ENCODE peak calls at places on chromosomes 1 and 21, in six cellular contexts. J is mesothelial cell of epicardium; D is heart right ventricle; W is CD8-positive, alpha-beta T cell; C is bronchial epithelial cell; B is HCT116. I is an unnamed sample.

GRCh38 chr1:203197625-203198024 is 11.1 kb upstream of the CHI3L1 start:
- DNase-seq in J (no peak), D (no peak), W (no peak), C (no peak), B (no peak), I (no peak)

GRCh38 chr1:59318271-59318865 is 21.5 kb downstream of the FGGY start:
- DNase-seq in J (no peak), D (no peak), W (no peak), C (no peak), B (no peak), I (no peak)

GRCh38 chr1:190754769-190755168 is 277.1 kb upstream of the BRINP3 start:
- DNase-seq in J (no peak), D (no peak), W (no peak), C (peak), B (peak), I (no peak)

GRCh38 chr1:23167353-23168078 is 1.1 kb downstream of the LUZP1 start:
- DNase-seq in J (peak), D (peak), W (peak), C (peak), B (no peak), I (peak)

GRCh38 chr1:232748910-232749368 is 56.3 kb upstream of the MAP10 start:
- DNase-seq in J (no peak), D (no peak), W (no peak), C (no peak), B (no peak), I (no peak)

GRCh38 chr1:5989731-5990271 is 2.4 kb downstream of the NPHP4 start:
- DNase-seq in J (no peak), D (no peak), W (peak), C (no peak), B (no peak), I (no peak)

GRCh38 chr1:35845766-35846165 is 37.2 kb upstream of the AGO1 start:
- DNase-seq in J (no peak), D (peak), W (no peak), C (no peak), B (no peak), I (no peak)

GRCh38 chr1:184739796-184740195 is 14.9 kb downstream of the EDEM3 start:
- DNase-seq in J (no peak), D (no peak), W (no peak), C (no peak), B (no peak), I (no peak)

GRCh38 chr1:232853994-232854532 is 48.8 kb downstream of the MAP10 start:
- DNase-seq in J (no peak), D (no peak), W (no peak), C (peak), B (no peak), I (no peak)

GRCh38 chr1:230791986-230792564 is 44.9 kb downstream of the CAPN9 start:
- DNase-seq in J (no peak), D (no peak), W (no peak), C (no peak), B (no peak), I (no peak)

GRCh38 chr21:26572026-26572425 is 1.1 kb downstream of the CYYR1 start:
- DNase-seq in J (no peak), D (no peak), W (no peak), C (no peak), B (no peak), I (no peak)

GRCh38 chr21:42531771-42532170 is 18.1 kb downstream of the SLC37A1 start:
- DNase-seq in J (no peak), D (no peak), W (no peak), C (no peak), B (no peak), I (no peak)

GRCh38 chr1:54380285-54380882 is 25.8 kb downstream of the SSBP3 start:
- DNase-seq in J (no peak), D (no peak), W (peak), C (no peak), B (no peak), I (no peak)

GRCh38 chr1:3488432-3488831 is 34.0 kb downstream of the ARHGEF16 start:
- DNase-seq in J (no peak), D (no peak), W (no peak), C (no peak), B (no peak), I (no peak)

GRCh38 chr21:28590026-28590425 is 402.7 kb downstream of the LTN1 start:
- DNase-seq in J (no peak), D (no peak), W (no peak), C (no peak), B (no peak), I (no peak)

GRCh38 chr1:181743878-181744312 is 260.6 kb downstream of the CACNA1E start:
- DNase-seq in J (no peak), D (no peak), W (no peak), C (peak), B (no peak), I (no peak)

GRCh38 chr1:202007703-202008489 is 2.5 kb upstream of the ELF3 start:
- DNase-seq in J (peak), D (no peak), W (no peak), C (peak), B (peak), I (no peak)

GRCh38 chr1:10788592-10789006 is 7.8 kb downstream of the CASZ1 start:
- DNase-seq in J (no peak), D (peak), W (no peak), C (no peak), B (no peak), I (no peak)

GRCh38 chr1:28983509-28984310 is 69.3 kb downstream of the EPB41 start:
- DNase-seq in J (no peak), D (peak), W (peak), C (no peak), B (no peak), I (no peak)

GRCh38 chr1:222441006-222441620 is 106.8 kb downstream of the HHIPL2 start:
- DNase-seq in J (no peak), D (no peak), W (no peak), C (no peak), B (no peak), I (no peak)

DNA sequence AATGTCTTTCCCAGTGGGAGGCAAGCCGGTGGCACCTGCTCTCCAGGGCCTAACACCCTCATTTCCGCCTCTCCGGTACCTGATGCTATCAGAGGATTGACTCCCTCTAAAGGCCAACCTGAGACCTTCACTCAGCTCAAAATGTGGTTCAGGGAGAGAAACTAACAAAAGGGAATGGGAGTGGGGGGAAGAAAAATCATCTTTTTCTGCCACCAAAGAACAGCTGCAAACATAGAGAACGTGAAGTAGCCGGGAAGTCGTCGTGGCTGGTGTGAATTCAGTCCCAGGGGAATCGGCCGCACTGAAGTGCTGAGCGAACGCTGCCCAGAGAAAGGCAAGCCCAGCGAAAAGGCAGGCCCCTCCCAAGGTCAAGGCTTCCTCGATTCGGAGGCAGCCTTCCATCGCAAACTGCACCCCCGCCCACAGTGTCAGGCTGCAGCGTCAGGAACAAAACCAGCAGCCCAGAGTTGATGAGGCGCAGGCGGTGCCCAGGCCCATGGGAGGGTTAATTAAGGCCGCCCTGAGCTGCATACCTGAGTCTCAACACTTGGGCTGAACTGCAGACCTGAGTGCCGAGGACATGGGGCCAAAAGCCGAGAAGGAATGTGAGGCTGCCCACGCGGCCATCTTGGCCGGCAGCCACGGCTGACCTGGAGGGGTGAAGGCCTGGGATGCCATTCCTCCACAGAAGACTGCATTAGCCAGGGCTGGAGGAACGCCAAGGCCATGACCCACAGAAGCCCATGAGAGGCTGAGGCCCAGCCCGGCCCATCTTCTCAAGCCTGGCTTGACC is 160.2 kb downstream of the PSMG1 start:
- DNase-seq in J (no peak), D (peak), W (no peak), C (no peak), B (no peak), I (no peak)
- TF ChIP-seq CTCF in J (no peak), D (peak), W (no peak), C (no peak), B (peak), I (no peak)

GRCh38 chr1:27138368-27138767 is 16.6 kb downstream of the SLC9A1 start:
- DNase-seq in J (no peak), D (no peak), W (no peak), C (no peak), B (no peak), I (no peak)

GRCh38 chr1:27137022-27137542 is 17.8 kb downstream of the SLC9A1 start:
- DNase-seq in J (no peak), D (peak), W (peak), C (no peak), B (no peak), I (peak)

GRCh38 chr1:27133990-27134389 is 20.9 kb downstream of the SLC9A1 start:
- DNase-seq in J (no peak), D (no peak), W (no peak), C (no peak), B (no peak), I (no peak)

GRCh38 chr1:27137544-27138075 is 17.3 kb downstream of the SLC9A1 start:
- DNase-seq in J (no peak), D (peak), W (no peak), C (peak), B (no peak), I (no peak)

GRCh38 chr1:27135920-27136551 is 18.9 kb downstream of the SLC9A1 start:
- DNase-seq in J (no peak), D (no peak), W (no peak), C (no peak), B (no peak), I (no peak)
- TF ChIP-seq CTCF in J (no peak), D (no peak), W (no peak), C (no peak), B (peak), I (no peak)

DNA sequence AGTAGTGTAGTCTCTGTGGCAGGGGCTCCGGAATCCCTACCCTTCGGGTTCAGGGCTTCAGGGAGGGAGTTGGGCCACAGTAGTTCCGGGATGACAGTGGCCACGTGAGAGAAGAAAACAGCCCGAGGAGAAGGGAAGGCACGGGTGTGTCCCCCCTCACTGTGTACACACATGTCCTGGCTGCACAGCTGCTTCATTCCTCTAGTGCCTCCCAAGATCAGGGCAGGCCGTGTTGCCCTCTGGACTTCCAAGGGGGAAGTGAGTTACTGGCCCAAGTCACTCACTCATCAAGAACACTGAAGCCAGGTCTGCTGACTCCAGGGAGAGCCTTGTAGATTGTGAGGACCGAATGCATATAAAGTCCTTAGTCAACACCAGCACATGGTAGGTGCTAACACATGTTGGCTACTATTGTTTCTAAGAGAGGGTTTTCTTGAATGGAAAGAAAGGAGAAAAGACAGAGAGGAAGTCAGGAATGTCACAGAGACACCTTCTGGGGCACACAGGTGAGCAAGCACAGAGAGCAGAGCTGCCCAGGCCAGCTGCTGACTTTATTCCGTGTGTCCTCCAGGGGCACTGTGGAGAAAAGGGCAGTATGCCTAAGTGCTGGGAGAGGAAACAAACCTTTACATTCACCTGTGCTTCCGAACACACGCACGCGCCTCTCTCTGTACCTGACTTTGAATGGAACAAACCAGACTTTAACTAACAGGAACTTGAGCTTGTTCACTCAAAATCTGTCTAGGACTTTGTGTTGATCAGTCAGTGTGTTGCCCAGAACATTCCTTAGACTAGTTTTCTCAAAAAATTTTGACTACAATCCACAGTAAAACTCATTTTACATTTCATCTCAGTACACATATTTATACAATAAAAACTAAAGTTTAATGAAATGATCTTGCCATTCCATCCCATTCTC is 40.0 kb downstream of the LHX4 start:
- DNase-seq in J (no peak), D (no peak), W (no peak), C (peak), B (no peak), I (no peak)
- TF ChIP-seq CTCF in J (no peak), D (peak), W (no peak), C (peak), B (peak), I (no peak)

DNA sequence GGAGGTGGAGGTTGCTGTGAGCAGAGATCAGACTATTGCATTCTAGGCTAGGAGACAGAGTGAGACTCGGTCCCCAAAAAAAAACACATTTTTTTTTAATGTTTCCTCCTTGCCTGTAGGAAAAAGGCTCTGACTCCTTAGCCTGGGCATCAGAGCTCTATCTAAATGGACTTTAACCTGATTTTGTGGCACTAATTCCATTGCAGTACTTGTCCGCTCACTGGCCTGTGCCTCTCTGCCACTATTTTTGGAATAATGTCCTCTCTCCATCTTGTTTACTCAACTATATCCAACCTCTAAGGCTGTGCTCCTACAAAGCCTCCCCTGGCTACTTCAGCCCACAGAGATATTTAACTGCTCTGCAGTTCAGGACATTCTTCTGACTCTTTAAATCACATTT is 26.5 kb downstream of the METTL18 start:
- DNase-seq in J (no peak), D (no peak), W (no peak), C (no peak), B (no peak), I (no peak)
- TF ChIP-seq CTCF in J (no peak), D (no peak), W (no peak), C (no peak), B (no peak), I (no peak)

GRCh38 chr1:32333251-32333963 is 2.6 kb downstream of the MARCKSL1 start:
- DNase-seq in J (no peak), D (no peak), W (no peak), C (no peak), B (no peak), I (no peak)
- TF ChIP-seq CTCF in J (no peak), D (no peak), W (no peak), C (no peak), B (no peak), I (no peak)

GRCh38 chr1:168733241-168733640 is 4.2 kb upstream of the DPT start:
- DNase-seq in J (no peak), D (no peak), W (no peak), C (no peak), B (no peak), I (no peak)

GRCh38 chr1:168736450-168736980 is 7.5 kb upstream of the DPT start:
- DNase-seq in J (no peak), D (no peak), W (no peak), C (no peak), B (no peak), I (no peak)

GRCh38 chr1:168735987-168736386 is 7.0 kb upstream of the DPT start:
- DNase-seq in J (no peak), D (no peak), W (no peak), C (no peak), B (no peak), I (no peak)

GRCh38 chr1:168734271-168734670 is 5.3 kb upstream of the DPT start:
- DNase-seq in J (no peak), D (peak), W (no peak), C (no peak), B (no peak), I (no peak)

GRCh38 chr1:168734946-168735345 is 5.9 kb upstream of the DPT start:
- DNase-seq in J (no peak), D (no peak), W (no peak), C (no peak), B (no peak), I (no peak)
- TF ChIP-seq CTCF in J (no peak), D (peak), W (no peak), C (peak), B (no peak), I (no peak)

GRCh38 chr1:151968791-151969399 is 24.8 kb downstream of the S100A10 start:
- DNase-seq in J (no peak), D (no peak), W (no peak), C (no peak), B (no peak), I (no peak)
- TF ChIP-seq CTCF in J (no peak), D (no peak), W (no peak), C (peak), B (no peak), I (no peak)